ENCODE peak calls at places on chromosomes 1 and 21, in seven cellular contexts. C is thoracic aorta, R is cardiac fibroblast, X is osteoblast, E is AG04450, H is endothelial cell, I is RWPE1. S is an unnamed sample.

GRCh38 chr1:201016211-201016651 is 7.3 kb downstream of the KIF21B start:
- DNase-seq in H (no peak), X (peak), C (no peak), R (peak), E (peak), I (no peak), S (peak)

GRCh38 chr21:21183092-21183491 is 184.9 kb downstream of the NCAM2 start:
- DNase-seq in I (no peak), X (no peak), R (no peak), E (no peak), C (no peak), H (no peak), S (no peak)

GRCh38 chr1:217078010-217078704 is 354.9 kb upstream of the ESRRG start:
- DNase-seq in C (no peak), E (no peak), I (no peak), H (no peak), R (no peak), X (no peak), S (no peak)

GRCh38 chr1:2935184-2935583 is 86.1 kb upstream of the ACTRT2 start:
- DNase-seq in X (peak), I (no peak), C (no peak), H (no peak), E (no peak), R (no peak), S (no peak)

GRCh38 chr1:68955424-68955823 is 458.5 kb upstream of the DEPDC1 start:
- DNase-seq in E (no peak), X (no peak), C (no peak), H (no peak), R (peak), I (no peak), S (no peak)

GRCh38 chr21:43957128-43957571 is 55.0 kb upstream of the TRAPPC10 start:
- DNase-seq in H (no peak), X (no peak), C (no peak), I (no peak), R (no peak), E (no peak), S (no peak)

GRCh38 chr1:246051909-246052518 is 455.1 kb downstream of the SMYD3 start:
- DNase-seq in E (no peak), X (no peak), R (no peak), I (no peak), H (no peak), C (no peak), S (no peak)

GRCh38 chr1:2384941-2385481 is 6.3 kb downstream of the MORN1 start:
- DNase-seq in I (no peak), R (no peak), C (no peak), X (peak), E (no peak), H (no peak), S (peak)

GRCh38 chr21:16028163-16028562 is 298.4 kb downstream of the USP25 start:
- DNase-seq in C (no peak), I (no peak), R (no peak), H (no peak), X (peak), E (no peak), S (no peak)

GRCh38 chr1:208445710-208446702 is 201.8 kb upstream of the PLXNA2 start:
- DNase-seq in E (no peak), H (no peak), R (no peak), C (no peak), I (no peak), X (no peak), S (no peak)

GRCh38 chr1:65421341-65422174 is 1.1 kb downstream of the LEPR start:
- DNase-seq in X (peak), I (no peak), E (no peak), C (no peak), R (peak), H (no peak), S (no peak)

DNA sequence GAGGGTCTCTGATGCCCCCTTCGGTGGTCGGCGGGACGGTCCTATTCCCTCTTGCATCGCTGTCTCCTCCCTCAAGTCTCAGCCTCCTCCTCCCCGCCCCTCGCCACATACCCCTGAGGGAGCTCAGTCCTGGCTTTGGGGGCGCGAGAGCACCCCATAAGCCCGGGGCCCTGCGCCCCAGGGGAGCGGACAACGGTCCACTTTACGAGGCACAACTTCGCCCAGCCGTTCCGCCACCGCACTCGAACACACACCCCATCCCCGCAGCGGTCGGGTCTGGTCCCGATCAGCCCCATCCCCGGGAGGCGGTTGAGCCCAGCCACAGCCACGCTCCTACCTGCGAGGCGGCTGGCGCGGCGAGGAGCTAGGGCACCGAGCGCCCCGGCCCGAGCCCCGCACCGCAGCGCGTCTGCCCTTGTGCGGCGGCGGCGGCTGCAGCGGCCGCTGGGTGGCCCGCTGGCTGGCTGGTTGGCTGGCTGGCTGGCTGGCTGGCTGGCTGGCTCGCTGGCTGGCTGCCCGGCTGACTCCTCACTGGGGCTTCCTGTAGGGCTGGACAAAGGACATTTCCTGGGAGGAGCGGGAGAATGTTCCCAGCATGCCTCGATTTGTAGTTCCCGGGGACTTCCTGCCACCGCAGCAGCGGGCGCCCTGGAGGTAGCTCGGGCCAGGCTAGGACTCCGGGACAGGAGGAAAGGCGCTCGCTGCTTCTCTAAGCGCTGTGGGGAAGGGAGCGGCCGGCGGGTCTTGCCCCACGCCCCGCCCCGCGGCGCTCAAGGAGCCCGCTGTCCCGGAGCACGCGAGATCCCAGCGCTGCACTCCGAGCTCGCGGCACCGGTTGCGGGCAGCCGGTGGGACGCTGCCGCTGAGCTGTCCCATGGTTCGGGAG is at the start of gene ZNF697:
- DNase-seq in E (peak), C (peak), R (peak), X (peak), H (peak), I (peak), S (peak)
- TF ChIP-seq CTCF in E (peak), C (peak), R (peak), X (peak), H (peak), I (peak), S (peak)

GRCh38 chr1:26539722-26540121 is 10.2 kb downstream of the RPS6KA1 start:
- DNase-seq in C (no peak), I (no peak), R (peak), H (no peak), X (no peak), E (no peak), S (no peak)

GRCh38 chr1:26538480-26539412 is 9.2 kb downstream of the RPS6KA1 start:
- DNase-seq in I (peak), E (no peak), X (peak), H (peak), R (peak), C (no peak), S (peak)

GRCh38 chr1:26536081-26536480 is 6.5 kb downstream of the RPS6KA1 start:
- DNase-seq in E (no peak), I (no peak), X (peak), H (no peak), C (no peak), R (no peak), S (no peak)

GRCh38 chr1:26536521-26536920 is 7.0 kb downstream of the RPS6KA1 start:
- DNase-seq in R (no peak), C (no peak), E (no peak), X (peak), H (no peak), I (no peak), S (no peak)

GRCh38 chr1:26537951-26538352 is 8.4 kb downstream of the RPS6KA1 start:
- DNase-seq in C (no peak), X (peak), I (peak), H (peak), E (no peak), R (peak), S (no peak)
- TF ChIP-seq CTCF in C (no peak), X (peak), I (no peak), H (no peak), E (peak), R (peak), S (no peak)

GRCh38 chr1:20165522-20165951 is 20.4 kb upstream of the UBXN10 start:
- DNase-seq in E (no peak), X (no peak), C (no peak), I (peak), R (no peak), H (no peak), S (no peak)
- TF ChIP-seq CTCF in E (peak), X (peak), C (no peak), I (no peak), R (peak), H (peak), S (peak)

GRCh38 chr1:79808816-79809475 is 802.4 kb upstream of the ADGRL4 start:
- DNase-seq in E (no peak), I (no peak), H (no peak), C (no peak), X (no peak), R (no peak), S (no peak)

GRCh38 chr1:79815115-79815514 is 808.6 kb upstream of the ADGRL4 start:
- DNase-seq in I (no peak), C (no peak), R (no peak), E (no peak), H (no peak), X (no peak), S (no peak)

DNA sequence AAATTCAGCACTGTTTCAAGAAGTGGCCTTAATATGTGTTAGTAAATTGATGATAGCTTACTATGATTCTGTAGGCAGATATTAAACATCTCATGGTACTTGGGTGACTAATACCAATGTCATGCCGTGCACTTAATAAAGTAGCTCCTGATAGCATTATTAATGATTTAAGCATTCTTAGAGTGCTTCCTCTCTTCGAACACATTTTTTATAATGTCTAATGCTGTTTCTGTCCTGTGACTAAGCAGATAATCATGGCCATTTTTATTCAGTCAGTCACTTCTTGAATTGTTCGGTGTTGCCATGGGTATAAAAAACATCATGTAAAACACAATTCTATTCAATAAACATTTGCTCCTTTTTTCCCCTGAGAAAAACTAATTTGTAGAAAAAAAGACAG is 804.6 kb upstream of the ADGRL4 start:
- DNase-seq in X (no peak), C (no peak), H (no peak), E (peak), I (peak), R (peak), S (no peak)
- TF ChIP-seq CTCF in X (no peak), C (no peak), H (no peak), E (no peak), I (no peak), R (no peak), S (no peak)

GRCh38 chr1:34889705-34890104 is 30.2 kb upstream of the SMIM12 start:
- DNase-seq in C (no peak), E (no peak), I (no peak), X (no peak), R (peak), H (no peak), S (no peak)

GRCh38 chr1:34885405-34886247 is 26.1 kb upstream of the SMIM12 start:
- DNase-seq in R (peak), I (peak), H (peak), E (no peak), C (no peak), X (peak), S (peak)

GRCh38 chr1:34884536-34884935 is 25.0 kb upstream of the SMIM12 start:
- DNase-seq in C (no peak), I (no peak), X (no peak), E (no peak), R (no peak), H (no peak), S (no peak)

GRCh38 chr1:34887593-34887992 is 28.0 kb upstream of the SMIM12 start:
- DNase-seq in C (no peak), E (no peak), H (no peak), X (no peak), I (no peak), R (no peak), S (no peak)

DNA sequence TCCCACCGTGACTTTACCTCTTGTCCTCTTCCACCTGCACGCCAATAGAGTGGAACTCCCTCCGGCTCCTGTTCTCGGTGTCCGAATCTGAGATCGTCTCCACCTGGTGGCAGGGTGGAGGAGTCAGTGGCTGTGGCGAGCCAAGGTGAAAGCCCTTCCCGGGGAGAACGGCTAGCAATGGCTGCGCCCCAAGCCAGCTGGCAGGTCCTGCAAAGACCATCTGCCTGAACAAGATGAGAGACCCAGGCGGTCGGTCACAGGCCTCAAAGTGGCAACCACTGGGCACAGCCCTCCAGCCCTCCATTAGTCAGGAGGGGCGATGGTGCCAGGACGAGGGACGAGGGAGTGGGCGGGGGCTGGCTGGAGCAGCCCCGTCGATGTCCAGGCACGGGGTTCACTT is 25.4 kb upstream of the SMIM12 start:
- DNase-seq in X (no peak), H (no peak), R (no peak), I (no peak), E (no peak), C (no peak), S (peak)
- TF ChIP-seq CTCF in X (no peak), H (peak), R (peak), I (no peak), E (no peak), C (no peak), S (no peak)

GRCh38 chr1:39639333-39640130 is at the start of gene HEYL:
- DNase-seq in E (no peak), C (peak), X (peak), H (peak), R (peak), I (peak), S (peak)
- TF ChIP-seq CTCF in E (peak), C (peak), X (peak), H (no peak), R (peak), I (no peak), S (no peak)

GRCh38 chr1:32965251-32965643 is 638 bp upstream of the RNF19B start:
- DNase-seq in I (no peak), C (no peak), R (no peak), E (no peak), H (no peak), X (no peak), S (no peak)

GRCh38 chr1:32966900-32967299 is 2.3 kb upstream of the RNF19B start:
- DNase-seq in X (no peak), H (no peak), R (no peak), C (no peak), I (no peak), E (no peak), S (no peak)

GRCh38 chr1:32963746-32964460 is 706 bp downstream of the RNF19B start:
- DNase-seq in H (peak), X (peak), C (no peak), I (peak), E (no peak), R (no peak), S (peak)

GRCh38 chr1:32962248-32962896 is 2.2 kb downstream of the RNF19B start:
- DNase-seq in E (no peak), I (no peak), X (no peak), R (no peak), H (no peak), C (no peak), S (no peak)

GRCh38 chr1:32964461-32965250 is at the start of gene RNF19B:
- DNase-seq in R (peak), H (peak), X (peak), I (peak), C (peak), E (peak), S (peak)
- TF ChIP-seq CTCF in R (no peak), H (peak), X (no peak), I (no peak), C (peak), E (no peak), S (peak)

S was measured in glutamatergic neuron.